ENCODE peak calls at places on chromosomes 3 and 15, in eight cellular contexts. U, Q, P, Y, W, N, R and K are unnamed samples.

GRCh38 chr3:4394048-4394447 is 73.0 kb downstream of the SUMF1 start:
- DNase-seq in Q (no peak), U (no peak), W (peak; percentile 80), Y (no peak), N (no peak), P (peak; percentile 16), R (no peak), K (peak; percentile 64)

GRCh38 chr3:142930510-142930909 is 33.0 kb downstream of the PAQR9 start:
- DNase-seq in Q (no peak), R (no peak), N (no peak), P (no peak), U (no peak), Y (no peak), W (no peak), K (peak; percentile 4)

GRCh38 chr3:184750684-184751083 is 38.8 kb upstream of the MAGEF1 start:
- DNase-seq in W (no peak), U (no peak), Y (no peak), R (no peak), P (peak; percentile 69), Q (no peak), N (no peak), K (no peak)

GRCh38 chr3:157981819-157982218 is 124.4 kb downstream of the SHOX2 start:
- DNase-seq in W (no peak), Q (no peak), Y (no peak), N (no peak), U (no peak), P (no peak), R (no peak), K (peak; percentile 1)

GRCh38 chr3:58965870-58966269 is 84.0 kb downstream of the CFAP20DC start:
- DNase-seq in Y (no peak), P (no peak), Q (no peak), U (no peak), W (no peak), R (no peak), N (no peak), K (peak; percentile 49)

GRCh38 chr15:64610257-64610919 is 150.0 kb downstream of the ZNF609 start:
- DNase-seq in R (no peak), P (no peak), Y (no peak), Q (no peak), N (no peak), W (no peak), U (peak; percentile 32), K (peak; percentile 13)

GRCh38 chr3:45936261-45936660 is 7.0 kb upstream of the CXCR6 start:
- DNase-seq in W (no peak), Q (no peak), U (no peak), P (no peak), Y (no peak), R (no peak), N (no peak), K (no peak)

GRCh38 chr3:38139191-38139590 is 730 bp downstream of the MYD88 start:
- DNase-seq in P (no peak), N (peak; percentile 55), Q (no peak), R (no peak), W (no peak), U (no peak), Y (no peak), K (no peak)

GRCh38 chr15:28080386-28080785 is 18.7 kb downstream of the OCA2 start:
- DNase-seq in N (no peak), Y (no peak), U (no peak), Q (no peak), W (no peak), P (no peak), R (no peak), K (no peak)

GRCh38 chr3:104908761-104909160 is 457.9 kb upstream of the ALCAM start:
- DNase-seq in W (peak; percentile 5), R (no peak), N (no peak), Y (no peak), P (no peak), U (no peak), Q (no peak), K (no peak)

GRCh38 chr15:81195339-81195864 is 1.3 kb upstream of the IL16 start:
- DNase-seq in W (no peak), N (no peak), U (no peak), Y (no peak), P (no peak), Q (no peak), R (no peak), K (no peak)

GRCh38 chr15:48190932-48191573 is 412 bp upstream of the CTXN2 start:
- DNase-seq in U (peak; percentile 78), R (peak; percentile 46), W (peak; percentile 69), Y (no peak), P (peak; percentile 54), N (peak; percentile 71), Q (peak; percentile 22), K (peak; percentile 76)

GRCh38 chr3:150945226-150945625 is 27.3 kb downstream of the CLRN1 start:
- DNase-seq in P (no peak), W (peak; percentile 82), R (peak; percentile 64), Y (no peak), U (no peak), N (no peak), Q (no peak), K (peak; percentile 88)

GRCh38 chr3:169813757-169814517 is 1.2 kb upstream of the LRRC34 start:
- DNase-seq in U (no peak), N (no peak), P (peak; percentile 32), W (no peak), Q (no peak), Y (peak; percentile 93), R (no peak), K (no peak)

GRCh38 chr3:14434541-14435151 is 32.2 kb downstream of the SLC6A6 start:
- DNase-seq in Q (no peak), R (no peak), Y (peak; percentile 88), U (no peak), N (peak; percentile 77), P (no peak), W (no peak), K (no peak)

GRCh38 chr3:101854608-101855304 is 5.4 kb downstream of the NFKBIZ start:
- DNase-seq in R (no peak), N (no peak), P (no peak), Y (no peak), U (no peak), W (no peak), Q (no peak), K (no peak)
- H3K4me3 ChIP-seq in R (no peak overlapping the region), N (no peak overlapping the region), P (no peak overlapping the region), Y (no peak overlapping the region), U (no peak overlapping the region), W (no peak overlapping the region), Q (no peak overlapping the region), K (no peak overlapping the region)

DNA sequence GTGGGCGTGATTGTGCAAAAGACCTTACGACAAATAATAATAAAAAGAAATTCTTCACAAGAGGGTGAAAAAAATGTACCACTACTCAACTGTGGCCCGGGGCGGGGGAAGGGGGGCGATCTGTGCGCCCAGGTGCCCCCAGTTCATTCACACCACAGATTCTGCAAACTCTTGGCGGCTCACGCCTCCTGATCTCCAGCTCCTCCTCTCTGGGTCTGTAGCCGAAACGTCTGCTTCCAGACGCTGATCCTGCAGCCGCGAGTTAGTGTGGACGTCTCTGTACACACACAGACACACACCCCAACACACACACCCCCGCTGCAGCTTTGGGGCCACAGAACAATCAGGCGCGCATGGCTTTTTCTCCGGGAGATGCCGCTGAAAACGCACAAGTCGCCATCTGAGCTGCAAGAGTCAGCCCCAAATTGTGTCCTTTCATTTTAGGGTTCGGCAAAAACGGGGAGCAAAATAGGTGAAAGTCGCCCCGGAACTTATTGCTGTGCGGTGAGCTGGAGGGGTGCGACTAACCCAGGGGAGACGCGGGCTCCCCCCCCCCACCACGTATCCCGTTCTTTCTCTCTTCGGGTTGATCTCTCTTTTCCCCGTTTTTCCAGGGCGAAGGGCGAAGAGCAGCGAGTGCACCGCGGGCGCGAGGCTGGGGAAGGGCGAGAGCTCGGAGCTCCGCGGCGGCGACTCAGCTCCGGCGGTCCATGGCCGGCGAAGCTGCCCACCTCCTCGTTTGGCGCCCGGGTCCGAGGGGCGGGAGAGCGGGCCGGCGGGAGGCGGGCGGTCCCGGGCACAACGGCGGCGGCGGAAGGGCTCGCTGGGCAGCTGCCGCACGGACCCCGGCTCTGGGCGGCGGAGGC is 503 bp upstream of the WNT5A start:
- DNase-seq in U (peak; percentile 65), W (peak; percentile 64), Q (no peak), P (no peak), R (no peak), N (no peak), Y (no peak), K (peak; percentile 67)
- H3K4me3 ChIP-seq in U (peak overlapping the region; percentile 79), W (peak overlapping the region; percentile 90), Q (peak overlapping the region; percentile 53), P (peak overlapping the region; percentile 14), R (peak overlapping the region; percentile 73), N (no peak overlapping the region), Y (peak overlapping the region; percentile 55), K (peak overlapping the region; percentile 81)

GRCh38 chr15:32844118-32844711 is 126.4 kb downstream of the GREM1 start:
- DNase-seq in W (peak; percentile 53), N (no peak), Y (no peak), Q (no peak), P (no peak), U (no peak), R (no peak), K (peak; percentile 78)

GRCh38 chr15:32852771-32853170 is 135.0 kb downstream of the GREM1 start:
- DNase-seq in P (no peak), N (no peak), Y (no peak), U (no peak), R (no peak), W (no peak), Q (no peak), K (no peak)

GRCh38 chr15:32853667-32854066 is 135.9 kb downstream of the GREM1 start:
- DNase-seq in P (no peak), R (no peak), Q (no peak), U (no peak), W (no peak), N (no peak), Y (no peak), K (no peak)

GRCh38 chr15:32851619-32852416 is 134.0 kb downstream of the GREM1 start:
- DNase-seq in Y (no peak), U (no peak), N (no peak), P (no peak), R (peak; percentile 85), W (peak; percentile 76), Q (no peak), K (peak; percentile 87)

DNA sequence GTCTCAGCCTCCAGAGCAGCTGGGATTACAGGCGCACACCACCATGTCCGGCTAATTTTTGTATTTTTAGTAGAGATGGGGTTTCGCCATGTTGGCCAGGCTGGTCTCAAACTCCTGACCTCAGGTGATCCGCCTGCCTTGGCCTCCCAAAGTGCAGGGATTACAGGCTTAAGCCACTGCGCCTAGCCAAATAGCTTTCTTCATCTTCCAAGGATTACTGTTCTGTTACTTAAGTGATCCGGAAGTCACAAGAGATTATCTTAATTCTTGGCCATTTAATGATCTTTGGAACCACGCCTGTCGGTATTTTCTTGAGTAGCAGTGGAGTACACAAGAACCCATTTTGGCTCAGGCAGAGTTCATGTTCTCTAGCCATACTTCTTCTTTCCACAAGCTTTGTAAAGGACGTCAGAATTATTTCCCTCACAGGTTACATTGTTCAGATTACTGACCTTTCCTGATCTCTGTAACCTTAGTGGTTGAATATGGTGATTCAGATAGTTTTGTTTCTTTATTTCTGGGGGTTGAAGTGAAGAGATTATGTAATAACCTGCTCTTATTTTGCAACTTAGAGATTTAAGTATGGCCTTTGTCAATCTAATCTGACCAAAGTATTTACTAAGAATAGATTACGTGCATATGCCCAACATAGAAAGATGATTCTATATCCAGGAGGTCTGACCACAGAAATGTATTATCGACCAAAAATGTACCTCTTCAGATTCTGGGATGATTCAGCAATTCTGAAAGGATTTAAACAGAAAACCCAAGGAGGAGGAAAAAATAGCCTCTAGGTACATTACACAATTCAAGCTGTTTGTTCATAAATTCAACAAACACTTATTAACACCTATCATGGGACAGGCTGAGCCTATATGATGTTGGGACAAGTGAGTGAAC is 132.2 kb downstream of the GREM1 start:
- DNase-seq in Q (no peak), W (peak; percentile 70), Y (no peak), N (no peak), P (no peak), R (peak; percentile 88), U (no peak), K (peak; percentile 84)
- H3K4me3 ChIP-seq in Q (no peak overlapping the region), W (no peak overlapping the region), Y (no peak overlapping the region), N (no peak overlapping the region), P (no peak overlapping the region), R (no peak overlapping the region), U (no peak overlapping the region), K (no peak overlapping the region)

GRCh38 chr3:149332781-149333517 is 487 bp downstream of the TM4SF18 start:
- DNase-seq in W (no peak), R (no peak), N (no peak), Q (no peak), U (no peak), Y (no peak), P (no peak), K (no peak)
- H3K4me3 ChIP-seq in W (no peak overlapping the region), R (no peak overlapping the region), N (no peak overlapping the region), Q (no peak overlapping the region), U (no peak overlapping the region), Y (peak overlapping the region; percentile 20), P (no peak overlapping the region), K (no peak overlapping the region)